ENCODE peak calls at places on chromosomes 11 and 22, in four cellular contexts. One of them, this sample, is unnamed.

GRCh38 chr11:126098204-126098769 is 35.6 kb upstream of the CDON start:
- DNase-seq in NCI-H1092: no peak
- DNase-seq in astrocyte of the cerebellum: no peak
- DNase-seq in stimulated activated CD8-positive, alpha-beta memory T cell treated with anti-CD3 and anti-CD28 coated beads, Interleukin-2, amount 100 ng/mL, for 48 hours: no peak
- DNase-seq in this sample: peak; percentile 52

GRCh38 chr11:36452987-36453386 is 57.1 kb downstream of the TRAF6 start:
- DNase-seq in NCI-H1092: no peak
- DNase-seq in astrocyte of the cerebellum: no peak
- DNase-seq in stimulated activated CD8-positive, alpha-beta memory T cell treated with anti-CD3 and anti-CD28 coated beads, Interleukin-2, amount 100 ng/mL, for 48 hours: no peak
- DNase-seq in this sample: no peak

GRCh38 chr11:70583781-70584218 is 185.5 kb downstream of the CTTN start:
- DNase-seq in NCI-H1092: no peak
- DNase-seq in astrocyte of the cerebellum: no peak
- DNase-seq in stimulated activated CD8-positive, alpha-beta memory T cell treated with anti-CD3 and anti-CD28 coated beads, Interleukin-2, amount 100 ng/mL, for 48 hours: no peak
- DNase-seq in this sample: no peak

GRCh38 chr11:68373810-68374501 is 61.6 kb downstream of the LRP5 start:
- DNase-seq in NCI-H1092: no peak
- DNase-seq in astrocyte of the cerebellum: no peak
- DNase-seq in stimulated activated CD8-positive, alpha-beta memory T cell treated with anti-CD3 and anti-CD28 coated beads, Interleukin-2, amount 100 ng/mL, for 48 hours: no peak
- DNase-seq in this sample: peak; percentile 81

GRCh38 chr22:49929553-49929979 is 11.1 kb downstream of the CRELD2 start:
- DNase-seq in NCI-H1092: no peak
- DNase-seq in astrocyte of the cerebellum: no peak
- DNase-seq in stimulated activated CD8-positive, alpha-beta memory T cell treated with anti-CD3 and anti-CD28 coated beads, Interleukin-2, amount 100 ng/mL, for 48 hours: peak; percentile 65
- DNase-seq in this sample: no peak

GRCh38 chr11:2463766-2464277 is 19.0 kb downstream of the KCNQ1 start:
- DNase-seq in NCI-H1092: no peak
- DNase-seq in astrocyte of the cerebellum: no peak
- DNase-seq in stimulated activated CD8-positive, alpha-beta memory T cell treated with anti-CD3 and anti-CD28 coated beads, Interleukin-2, amount 100 ng/mL, for 48 hours: no peak
- DNase-seq in this sample: no peak

GRCh38 chr22:44592466-44593180 is 94.6 kb upstream of the RTL6 start:
- DNase-seq in NCI-H1092: no peak
- DNase-seq in astrocyte of the cerebellum: no peak
- DNase-seq in stimulated activated CD8-positive, alpha-beta memory T cell treated with anti-CD3 and anti-CD28 coated beads, Interleukin-2, amount 100 ng/mL, for 48 hours: no peak
- DNase-seq in this sample: no peak

GRCh38 chr11:113159967-113160621 is 154.3 kb upstream of the TTC12 start:
- DNase-seq in NCI-H1092: no peak
- DNase-seq in astrocyte of the cerebellum: no peak
- DNase-seq in stimulated activated CD8-positive, alpha-beta memory T cell treated with anti-CD3 and anti-CD28 coated beads, Interleukin-2, amount 100 ng/mL, for 48 hours: no peak
- DNase-seq in this sample: peak; percentile 88

GRCh38 chr11:699116-699508 is 3.5 kb downstream of the TMEM80 start:
- DNase-seq in NCI-H1092: no peak
- DNase-seq in astrocyte of the cerebellum: no peak
- DNase-seq in stimulated activated CD8-positive, alpha-beta memory T cell treated with anti-CD3 and anti-CD28 coated beads, Interleukin-2, amount 100 ng/mL, for 48 hours: no peak
- DNase-seq in this sample: no peak

GRCh38 chr11:104908186-104908531 is 9.9 kb upstream of the CASP12 start:
- DNase-seq in NCI-H1092: no peak
- DNase-seq in astrocyte of the cerebellum: no peak
- DNase-seq in stimulated activated CD8-positive, alpha-beta memory T cell treated with anti-CD3 and anti-CD28 coated beads, Interleukin-2, amount 100 ng/mL, for 48 hours: no peak
- DNase-seq in this sample: no peak

GRCh38 chr11:44400431-44400830 is 90.5 kb upstream of the ALX4 start:
- DNase-seq in NCI-H1092: no peak
- DNase-seq in astrocyte of the cerebellum: no peak
- DNase-seq in stimulated activated CD8-positive, alpha-beta memory T cell treated with anti-CD3 and anti-CD28 coated beads, Interleukin-2, amount 100 ng/mL, for 48 hours: no peak
- DNase-seq in this sample: no peak

GRCh38 chr11:46285594-46286033 is 8.2 kb downstream of the CREB3L1 start:
- DNase-seq in NCI-H1092: no peak
- DNase-seq in astrocyte of the cerebellum: no peak
- DNase-seq in stimulated activated CD8-positive, alpha-beta memory T cell treated with anti-CD3 and anti-CD28 coated beads, Interleukin-2, amount 100 ng/mL, for 48 hours: no peak
- DNase-seq in this sample: no peak

GRCh38 chr22:29308791-29309262 is 2.4 kb downstream of the GAS2L1 start:
- DNase-seq in NCI-H1092: no peak
- DNase-seq in astrocyte of the cerebellum: peak; percentile 73
- DNase-seq in stimulated activated CD8-positive, alpha-beta memory T cell treated with anti-CD3 and anti-CD28 coated beads, Interleukin-2, amount 100 ng/mL, for 48 hours: no peak
- DNase-seq in this sample: no peak

GRCh38 chr11:56375324-56375723 is at the start of gene OR8U1:
- DNase-seq in NCI-H1092: no peak
- DNase-seq in astrocyte of the cerebellum: no peak
- DNase-seq in stimulated activated CD8-positive, alpha-beta memory T cell treated with anti-CD3 and anti-CD28 coated beads, Interleukin-2, amount 100 ng/mL, for 48 hours: no peak
- DNase-seq in this sample: no peak

GRCh38 chr11:8091671-8092070 is 10.7 kb downstream of the TUB start:
- DNase-seq in NCI-H1092: no peak
- DNase-seq in astrocyte of the cerebellum: no peak
- DNase-seq in stimulated activated CD8-positive, alpha-beta memory T cell treated with anti-CD3 and anti-CD28 coated beads, Interleukin-2, amount 100 ng/mL, for 48 hours: no peak
- DNase-seq in this sample: no peak

GRCh38 chr11:63985812-63986155 is 454 bp upstream of the OTUB1 start:
- DNase-seq in NCI-H1092: no peak
- DNase-seq in astrocyte of the cerebellum: no peak
- DNase-seq in stimulated activated CD8-positive, alpha-beta memory T cell treated with anti-CD3 and anti-CD28 coated beads, Interleukin-2, amount 100 ng/mL, for 48 hours: peak; percentile 63
- DNase-seq in this sample: no peak

GRCh38 chr11:116893906-116894305 is 56.5 kb upstream of the APOA1 start:
- DNase-seq in NCI-H1092: no peak
- DNase-seq in astrocyte of the cerebellum: no peak
- DNase-seq in stimulated activated CD8-positive, alpha-beta memory T cell treated with anti-CD3 and anti-CD28 coated beads, Interleukin-2, amount 100 ng/mL, for 48 hours: no peak
- DNase-seq in this sample: no peak

GRCh38 chr11:47980907-47981621 is 705 bp downstream of the PTPRJ start:
- DNase-seq in NCI-H1092: peak; percentile 31
- DNase-seq in astrocyte of the cerebellum: no peak
- DNase-seq in stimulated activated CD8-positive, alpha-beta memory T cell treated with anti-CD3 and anti-CD28 coated beads, Interleukin-2, amount 100 ng/mL, for 48 hours: no peak
- DNase-seq in this sample: no peak

GRCh38 chr11:128471138-128471661 is 116.2 kb downstream of the ETS1 start:
- DNase-seq in NCI-H1092: no peak
- DNase-seq in astrocyte of the cerebellum: no peak
- DNase-seq in stimulated activated CD8-positive, alpha-beta memory T cell treated with anti-CD3 and anti-CD28 coated beads, Interleukin-2, amount 100 ng/mL, for 48 hours: no peak
- DNase-seq in this sample: no peak